ENCODE peak calls at places on chromosome 9, in six cellular contexts. C is IMR-90; W is hepatocyte; X is left ventricle myocardium inferior; N is fibroblast of lung; G is CD8-positive, alpha-beta memory T cell. I is an unnamed sample.

GRCh38 chr9:130154816-130155215 is 17.4 kb upstream of the NCS1 start:
- DNase-seq in C (no peak), W (no peak), X (no peak), N (no peak), G (no peak), I (no peak)

GRCh38 chr9:114153761-114154596 is 1.4 kb upstream of the COL27A1 start:
- DNase-seq in C (peak; percentile 25), W (peak; percentile 79), X (no peak), N (no peak), G (no peak), I (peak; percentile 67)

GRCh38 chr9:38048319-38048969 is 20.6 kb downstream of the SHB start:
- DNase-seq in C (peak; percentile 64), W (no peak), X (no peak), N (peak; percentile 82), G (no peak), I (peak; percentile 66)

GRCh38 chr9:118959366-118959765 is 409.9 kb downstream of the BRINP1 start:
- DNase-seq in C (no peak), W (no peak), X (no peak), N (no peak), G (no peak), I (no peak)

GRCh38 chr9:72509053-72509452 is 12.4 kb upstream of the TMC1 start:
- DNase-seq in C (peak; percentile 74), W (no peak), X (no peak), N (peak; percentile 56), G (no peak), I (peak; percentile 51)

GRCh38 chr9:121597693-121598166 is 53.7 kb upstream of the DAB2IP start:
- DNase-seq in C (no peak), W (no peak), X (no peak), N (no peak), G (no peak), I (no peak)

GRCh38 chr9:93666279-93666784 is 89.9 kb downstream of the PHF2 start:
- DNase-seq in C (no peak), W (no peak), X (peak; percentile 4), N (no peak), G (no peak), I (no peak)

GRCh38 chr9:2800385-2801179 is 43.3 kb downstream of the PUM3 start:
- DNase-seq in C (peak; percentile 36), W (peak; percentile 47), X (no peak), N (peak; percentile 25), G (no peak), I (peak; percentile 18)

GRCh38 chr9:92911496-92912475 is 33.9 kb upstream of the ZNF484 start:
- DNase-seq in C (peak; percentile 1), W (peak; percentile 25), X (no peak), N (peak; percentile 19), G (no peak), I (peak; percentile 13)

GRCh38 chr9:128098936-128099931 is 28.3 kb downstream of the PTGES2 start:
- DNase-seq in C (no peak), W (peak; percentile 48), X (no peak), N (peak; percentile 18), G (no peak), I (peak; percentile 56)

GRCh38 chr9:21502586-21502985 is 20.5 kb upstream of the IFNE start:
- DNase-seq in C (no peak), W (no peak), X (no peak), N (no peak), G (no peak), I (peak; percentile 15)

GRCh38 chr9:111179577-111179976 is 141.3 kb upstream of the LPAR1 start:
- DNase-seq in C (no peak), W (no peak), X (peak; percentile 25), N (no peak), G (no peak), I (no peak)

GRCh38 chr9:110141118-110141797 is 66.7 kb downstream of the C9orf152 start:
- DNase-seq in C (peak; percentile 99), W (no peak), X (no peak), N (peak; percentile 90), G (no peak), I (peak; percentile 91)

GRCh38 chr9:92033991-92034390 is 81.2 kb downstream of the SPTLC1 start:
- DNase-seq in C (no peak), W (no peak), X (no peak), N (no peak), G (no peak), I (no peak)

GRCh38 chr9:80320480-80320879 is 748.7 kb downstream of the TLE4 start:
- DNase-seq in C (no peak), W (no peak), X (no peak), N (no peak), G (no peak), I (peak; percentile 28)

GRCh38 chr9:26575041-26575440 is 317.6 kb downstream of the CAAP1 start:
- DNase-seq in C (no peak), W (no peak), X (no peak), N (no peak), G (no peak), I (no peak)

GRCh38 chr9:113929634-113930092 is 53.6 kb downstream of the ZNF618 start:
- DNase-seq in C (peak; percentile 87), W (no peak), X (no peak), N (peak; percentile 67), G (no peak), I (no peak)

DNA sequence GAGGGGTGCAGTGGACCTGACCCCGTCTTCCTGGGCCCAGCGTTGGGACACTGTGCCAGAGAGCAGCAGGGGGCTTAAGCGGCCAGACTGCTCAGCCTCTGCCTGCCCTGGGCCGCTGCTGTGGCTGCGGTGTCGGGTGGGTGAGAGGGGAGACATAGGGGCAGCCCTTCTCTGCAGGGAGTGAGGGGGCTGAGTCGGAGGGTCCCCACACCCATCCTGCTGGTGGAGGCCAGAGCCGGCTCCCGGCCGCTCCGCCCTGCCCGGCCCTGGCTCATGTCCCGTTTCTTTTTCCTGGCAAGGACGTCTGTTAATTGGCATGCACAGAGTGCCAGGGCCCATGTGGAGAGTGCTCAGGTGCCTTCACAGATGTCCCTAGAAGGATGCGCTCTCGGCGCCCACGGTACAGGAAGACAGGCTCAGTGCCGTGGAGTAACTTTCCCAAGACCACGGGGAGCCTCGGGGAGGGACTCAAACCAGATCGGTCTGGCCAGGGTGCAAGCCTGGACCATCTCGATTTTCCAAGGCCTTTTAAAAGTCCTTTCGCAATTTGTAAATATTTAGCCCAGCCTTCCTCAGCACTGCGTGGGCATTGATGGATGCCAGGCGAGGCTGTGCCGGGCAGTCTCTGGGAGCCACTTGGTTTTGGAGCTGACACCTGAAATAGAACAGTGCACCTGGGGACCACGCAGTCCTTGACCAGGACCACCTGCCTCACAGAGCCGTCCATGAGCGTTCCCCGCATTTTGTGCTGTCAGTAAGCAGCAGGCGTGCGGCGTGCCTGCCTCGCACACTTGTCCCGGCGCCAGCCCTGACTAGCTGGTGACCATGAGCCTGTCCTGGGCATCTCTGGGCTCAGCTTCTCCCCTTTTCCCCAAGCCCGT is 60.9 kb downstream of the RXRA start:
- DNase-seq in C (peak; percentile 24), W (no peak), X (no peak), N (peak; percentile 31), G (no peak), I (no peak)
- H3K4me1 ChIP-seq in C (peaks cover 23% of the 10 kb centered on the region), W (peaks cover 47% of the 10 kb centered on the region), X (peaks cover 100% of the 10 kb centered on the region), N (no peaks in the 10 kb centered on the region), G (peaks cover 39% of the 10 kb centered on the region), I (peaks cover 9% of the 10 kb centered on the region)

DNA sequence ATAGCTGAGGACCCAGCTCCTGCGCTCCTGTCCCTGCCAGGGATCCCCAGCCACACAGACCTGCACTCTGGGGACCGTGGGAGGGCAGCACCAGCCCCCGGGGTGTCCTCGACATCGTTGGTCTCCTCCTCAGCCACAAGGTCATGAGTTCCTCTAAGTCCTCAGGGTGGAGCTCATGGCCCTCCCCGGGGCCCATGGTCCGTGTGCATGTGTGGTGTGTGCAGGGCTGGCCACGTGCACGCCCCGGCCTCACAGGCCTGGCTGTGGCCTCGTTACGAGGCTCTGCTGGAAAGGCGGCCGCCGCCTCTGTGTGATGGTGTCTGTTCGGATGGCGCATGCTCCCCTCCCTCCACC is 16.1 kb upstream of the AJM1 start:
- DNase-seq in C (no peak), W (no peak), X (no peak), N (no peak), G (no peak), I (no peak)
- H3K27me3 ChIP-seq in C (no peaks in the 10 kb centered on the region), W (no peaks in the 10 kb centered on the region), X (no peaks in the 10 kb centered on the region), N (no peaks in the 10 kb centered on the region), G (no peaks in the 10 kb centered on the region), I (no peaks in the 10 kb centered on the region)

GRCh38 chr9:123346026-123346425 is 10.0 kb upstream of the CRB2 start:
- DNase-seq in C (no peak), W (no peak), X (no peak), N (no peak), G (no peak), I (no peak)

GRCh38 chr9:123348317-123348992 is 7.5 kb upstream of the CRB2 start:
- DNase-seq in C (no peak), W (no peak), X (no peak), N (no peak), G (no peak), I (no peak)

GRCh38 chr9:123349033-123349432 is 7.0 kb upstream of the CRB2 start:
- DNase-seq in C (no peak), W (no peak), X (no peak), N (no peak), G (no peak), I (no peak)

GRCh38 chr9:123346826-123347225 is 9.2 kb upstream of the CRB2 start:
- DNase-seq in C (no peak), W (no peak), X (no peak), N (no peak), G (no peak), I (no peak)

DNA sequence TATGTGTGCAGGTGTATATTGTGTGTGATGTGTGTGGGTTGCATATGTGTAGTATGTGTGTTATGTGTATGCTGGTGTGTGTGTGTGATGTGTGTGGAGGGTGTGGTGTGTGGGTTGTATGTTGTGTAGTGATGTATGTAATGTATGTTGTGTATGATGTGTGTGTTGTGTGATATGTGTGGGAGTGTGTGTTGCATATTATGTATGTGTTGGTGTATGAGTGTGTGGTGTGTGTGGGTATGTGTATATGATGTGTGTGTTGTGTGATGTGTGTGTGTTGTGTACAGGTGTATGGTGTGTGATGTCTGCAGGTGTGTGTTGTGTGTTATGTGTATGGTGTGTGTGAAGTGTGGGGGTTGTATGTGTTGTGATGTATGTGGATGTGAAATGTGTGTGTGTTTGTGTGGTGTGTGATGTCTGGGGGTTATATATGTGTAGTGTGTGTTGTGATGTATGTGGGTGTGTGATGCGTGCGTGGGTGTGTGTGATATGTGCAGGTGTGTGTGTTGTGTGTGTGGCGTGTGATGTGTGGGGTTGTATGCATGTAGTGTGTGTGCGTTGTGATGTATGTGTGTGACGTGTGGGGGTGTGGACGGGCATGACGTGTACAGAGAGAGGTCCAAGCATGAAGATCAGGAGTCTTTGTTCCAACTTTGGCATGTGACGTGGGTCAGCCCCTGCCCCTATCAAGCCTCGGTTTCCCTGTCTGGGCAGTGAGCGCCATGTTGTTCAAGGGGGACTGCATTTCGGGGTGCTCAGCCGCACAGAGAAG is 8.5 kb upstream of the CRB2 start:
- DNase-seq in C (no peak), W (no peak), X (no peak), N (no peak), G (no peak), I (no peak)
- H3K4me1 ChIP-seq in C (no peaks in the 10 kb centered on the region), W (peaks cover 9% of the 10 kb centered on the region), X (no peaks in the 10 kb centered on the region), N (no peaks in the 10 kb centered on the region), G (no peaks in the 10 kb centered on the region), I (peaks cover 14% of the 10 kb centered on the region)

GRCh38 chr9:135104761-135105160 is 17.3 kb downstream of the OLFM1 start:
- DNase-seq in C (no peak), W (no peak), X (no peak), N (no peak), G (no peak), I (no peak)

GRCh38 chr9:135103001-135103446 is 15.6 kb downstream of the OLFM1 start:
- DNase-seq in C (no peak), W (no peak), X (no peak), N (no peak), G (no peak), I (no peak)

GRCh38 chr9:135105211-135105745 is 17.8 kb downstream of the OLFM1 start:
- DNase-seq in C (no peak), W (no peak), X (no peak), N (no peak), G (no peak), I (no peak)

GRCh38 chr9:135102331-135102730 is 14.9 kb downstream of the OLFM1 start:
- DNase-seq in C (no peak), W (no peak), X (no peak), N (no peak), G (no peak), I (no peak)

GRCh38 chr9:135103931-135104639 is 16.6 kb downstream of the OLFM1 start:
- DNase-seq in C (no peak), W (no peak), X (no peak), N (no peak), G (no peak), I (no peak)
- H3K27me3 ChIP-seq in C (peaks cover 5% of the 10 kb centered on the region), W (peaks cover 11% of the 10 kb centered on the region), X (peaks cover 74% of the 10 kb centered on the region), N (no peaks in the 10 kb centered on the region), G (no peaks in the 10 kb centered on the region), I (peaks cover 3% of the 10 kb centered on the region)